ENCODE peak calls at places on chromosomes 2 and 18, in four cellular contexts. One of them, this sample, is unnamed.
A peak's percentile ranks its signal among the peaks of the same experiment; 100 is the strongest.

GRCh38 chr2:239319261-239319661 is 81.6 kb downstream of the HDAC4 start:
- DNase-seq in heart left ventricle: no peak
- DNase-seq in endothelial cell: no peak
- DNase-seq in CD8-positive, alpha-beta T cell: no peak
- DNase-seq in this sample: no peak

GRCh38 chr2:74876081-74876886 is 42.4 kb downstream of the HK2 start:
- DNase-seq in heart left ventricle: peak; percentile 28
- DNase-seq in endothelial cell: peak; percentile 47
- DNase-seq in CD8-positive, alpha-beta T cell: peak; percentile 43
- DNase-seq in this sample: peak; percentile 36

GRCh38 chr2:171830039-171830438 is 64.0 kb downstream of the SLC25A12 start:
- DNase-seq in heart left ventricle: no peak
- DNase-seq in endothelial cell: no peak
- DNase-seq in CD8-positive, alpha-beta T cell: no peak
- DNase-seq in this sample: no peak

GRCh38 chr2:229032596-229033234 is 238.4 kb downstream of the PID1 start:
- DNase-seq in heart left ventricle: no peak
- DNase-seq in endothelial cell: no peak
- DNase-seq in CD8-positive, alpha-beta T cell: no peak
- DNase-seq in this sample: no peak

GRCh38 chr2:241865957-241866858 is 3.3 kb upstream of the RTP5 start:
- DNase-seq in heart left ventricle: no peak
- DNase-seq in endothelial cell: peak; percentile 37
- DNase-seq in CD8-positive, alpha-beta T cell: no peak
- DNase-seq in this sample: no peak

GRCh38 chr18:59357928-59358327 is 1.1 kb downstream of the LMAN1 start:
- DNase-seq in heart left ventricle: no peak
- DNase-seq in endothelial cell: no peak
- DNase-seq in CD8-positive, alpha-beta T cell: no peak
- DNase-seq in this sample: no peak

GRCh38 chr18:48179005-48179404 is 230.2 kb downstream of the ZBTB7C start:
- DNase-seq in heart left ventricle: no peak
- DNase-seq in endothelial cell: no peak
- DNase-seq in CD8-positive, alpha-beta T cell: no peak
- DNase-seq in this sample: no peak

GRCh38 chr18:76099931-76100457 is 395.0 kb downstream of the ZNF516 start:
- DNase-seq in heart left ventricle: no peak
- DNase-seq in endothelial cell: no peak
- DNase-seq in CD8-positive, alpha-beta T cell: no peak
- DNase-seq in this sample: no peak

GRCh38 chr2:143229411-143229810 is 100.2 kb downstream of the ARHGAP15 start:
- DNase-seq in heart left ventricle: no peak
- DNase-seq in endothelial cell: no peak
- DNase-seq in CD8-positive, alpha-beta T cell: no peak
- DNase-seq in this sample: no peak

GRCh38 chr2:96138146-96139145 is at the start of gene ASTL:
- DNase-seq in heart left ventricle: peak; percentile 41
- DNase-seq in endothelial cell: peak; percentile 48
- DNase-seq in CD8-positive, alpha-beta T cell: peak; percentile 72
- DNase-seq in this sample: no peak

GRCh38 chr18:8704361-8705279 is 736 bp upstream of the MTCL1 start:
- DNase-seq in heart left ventricle: peak; percentile 91
- DNase-seq in endothelial cell: peak; percentile 82
- DNase-seq in CD8-positive, alpha-beta T cell: peak; percentile 82
- DNase-seq in this sample: peak; percentile 79

GRCh38 chr2:27730249-27730648 is 41.3 kb upstream of the MRPL33 start:
- DNase-seq in heart left ventricle: no peak
- DNase-seq in endothelial cell: no peak
- DNase-seq in CD8-positive, alpha-beta T cell: no peak
- DNase-seq in this sample: no peak

GRCh38 chr18:60671022-60671421 is 298.4 kb upstream of the MC4R start:
- DNase-seq in heart left ventricle: no peak
- DNase-seq in endothelial cell: no peak
- DNase-seq in CD8-positive, alpha-beta T cell: no peak
- DNase-seq in this sample: no peak

GRCh38 chr18:66344227-66344626 is 259.7 kb downstream of the CDH19 start:
- DNase-seq in heart left ventricle: no peak
- DNase-seq in endothelial cell: no peak
- DNase-seq in CD8-positive, alpha-beta T cell: no peak
- DNase-seq in this sample: no peak

GRCh38 chr2:85134255-85135065 is 1.3 kb downstream of the TCF7L1 start:
- DNase-seq in heart left ventricle: peak; percentile 53
- DNase-seq in endothelial cell: peak; percentile 52
- DNase-seq in CD8-positive, alpha-beta T cell: no peak
- DNase-seq in this sample: peak; percentile 51

GRCh38 chr2:29325544-29325943 is 210.3 kb downstream of the CLIP4 start:
- DNase-seq in heart left ventricle: no peak
- DNase-seq in endothelial cell: no peak
- DNase-seq in CD8-positive, alpha-beta T cell: no peak
- DNase-seq in this sample: no peak

GRCh38 chr2:83054751-83055150 is 1404.3 kb downstream of the SUCLG1 start:
- DNase-seq in heart left ventricle: no peak
- DNase-seq in endothelial cell: no peak
- DNase-seq in CD8-positive, alpha-beta T cell: no peak
- DNase-seq in this sample: no peak

GRCh38 chr2:149906871-149907270 is 319.3 kb upstream of the MMADHC start:
- DNase-seq in heart left ventricle: no peak
- DNase-seq in endothelial cell: no peak
- DNase-seq in CD8-positive, alpha-beta T cell: no peak
- DNase-seq in this sample: no peak

GRCh38 chr18:76821875-76822509 is 365 bp upstream of the ZNF236 start:
- DNase-seq in heart left ventricle: peak; percentile 58
- DNase-seq in endothelial cell: peak; percentile 33
- DNase-seq in CD8-positive, alpha-beta T cell: peak; percentile 65
- DNase-seq in this sample: peak; percentile 26

DNA sequence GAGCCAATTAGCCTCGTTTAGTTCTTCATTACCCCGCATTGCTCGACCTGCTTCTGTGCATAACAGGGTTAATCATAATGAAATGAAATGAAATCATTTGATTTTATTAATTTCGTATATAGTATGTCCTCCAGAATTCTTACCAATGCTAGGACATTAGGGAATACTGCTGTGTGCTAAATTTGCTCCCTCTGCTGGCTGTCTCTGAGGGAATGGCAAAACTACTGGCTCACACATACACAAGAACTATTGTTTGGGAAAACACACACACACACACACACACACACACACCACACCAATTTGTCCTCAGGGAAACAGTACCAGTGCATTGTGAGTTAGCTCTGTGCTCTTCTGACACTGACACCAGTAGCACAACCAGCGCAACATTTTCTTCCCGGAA is 273.3 kb upstream of the TCF4 start:
- DNase-seq in heart left ventricle: no peak
- DNase-seq in endothelial cell: peak; percentile 42
- DNase-seq in CD8-positive, alpha-beta T cell: no peak
- DNase-seq in this sample: no peak
- TF ChIP-seq CTCF in heart left ventricle: peak; percentile 29
- TF ChIP-seq CTCF in endothelial cell: no peak
- TF ChIP-seq CTCF in CD8-positive, alpha-beta T cell: no peak
- TF ChIP-seq CTCF in this sample: peak; percentile 56

GRCh38 chr18:41938445-41938844 is 16.6 kb upstream of the PIK3C3 start:
- DNase-seq in heart left ventricle: no peak
- DNase-seq in endothelial cell: no peak
- DNase-seq in CD8-positive, alpha-beta T cell: no peak
- DNase-seq in this sample: no peak
- TF ChIP-seq CTCF in heart left ventricle: no peak
- TF ChIP-seq CTCF in endothelial cell: peak; percentile 30
- TF ChIP-seq CTCF in CD8-positive, alpha-beta T cell: no peak
- TF ChIP-seq CTCF in this sample: no peak

GRCh38 chr2:201262718-201263117 is 2.4 kb downstream of the CASP8 start:
- DNase-seq in heart left ventricle: no peak
- DNase-seq in endothelial cell: no peak
- DNase-seq in CD8-positive, alpha-beta T cell: no peak
- DNase-seq in this sample: no peak

GRCh38 chr2:201261471-201261870 is 1.1 kb downstream of the CASP8 start:
- DNase-seq in heart left ventricle: no peak
- DNase-seq in endothelial cell: no peak
- DNase-seq in CD8-positive, alpha-beta T cell: peak; percentile 68
- DNase-seq in this sample: no peak

GRCh38 chr2:201263774-201264173 is 3.4 kb downstream of the CASP8 start:
- DNase-seq in heart left ventricle: no peak
- DNase-seq in endothelial cell: no peak
- DNase-seq in CD8-positive, alpha-beta T cell: peak; percentile 37
- DNase-seq in this sample: no peak

GRCh38 chr2:201260302-201260800 is at the start of gene CASP8:
- DNase-seq in heart left ventricle: peak; percentile 25
- DNase-seq in endothelial cell: no peak
- DNase-seq in CD8-positive, alpha-beta T cell: peak; percentile 69
- DNase-seq in this sample: no peak

GRCh38 chr2:201261911-201262310 is 1.6 kb downstream of the CASP8 start:
- DNase-seq in heart left ventricle: no peak
- DNase-seq in endothelial cell: no peak
- DNase-seq in CD8-positive, alpha-beta T cell: no peak
- DNase-seq in this sample: no peak
- TF ChIP-seq CTCF in heart left ventricle: no peak
- TF ChIP-seq CTCF in endothelial cell: no peak
- TF ChIP-seq CTCF in CD8-positive, alpha-beta T cell: no peak
- TF ChIP-seq CTCF in this sample: no peak

GRCh38 chr2:70104231-70105111 is 17.2 kb downstream of the PCBP1 start:
- DNase-seq in heart left ventricle: peak; percentile 40
- DNase-seq in endothelial cell: peak; percentile 31
- DNase-seq in CD8-positive, alpha-beta T cell: no peak
- DNase-seq in this sample: peak; percentile 39
- TF ChIP-seq CTCF in heart left ventricle: no peak
- TF ChIP-seq CTCF in endothelial cell: no peak
- TF ChIP-seq CTCF in CD8-positive, alpha-beta T cell: no peak
- TF ChIP-seq CTCF in this sample: no peak

GRCh38 chr18:23641143-23641720 is 21.5 kb downstream of the ANKRD29 start:
- DNase-seq in heart left ventricle: no peak
- DNase-seq in endothelial cell: no peak
- DNase-seq in CD8-positive, alpha-beta T cell: no peak
- DNase-seq in this sample: no peak

GRCh38 chr18:23636041-23636399 is 26.7 kb downstream of the ANKRD29 start:
- DNase-seq in heart left ventricle: no peak
- DNase-seq in endothelial cell: no peak
- DNase-seq in CD8-positive, alpha-beta T cell: no peak
- DNase-seq in this sample: no peak

GRCh38 chr18:23641937-23642666 is 20.6 kb downstream of the ANKRD29 start:
- DNase-seq in heart left ventricle: no peak
- DNase-seq in endothelial cell: no peak
- DNase-seq in CD8-positive, alpha-beta T cell: no peak
- DNase-seq in this sample: no peak

GRCh38 chr18:23643815-23644214 is 18.9 kb downstream of the ANKRD29 start:
- DNase-seq in heart left ventricle: no peak
- DNase-seq in endothelial cell: no peak
- DNase-seq in CD8-positive, alpha-beta T cell: no peak
- DNase-seq in this sample: no peak

GRCh38 chr18:23640023-23640422 is 22.7 kb downstream of the ANKRD29 start:
- DNase-seq in heart left ventricle: no peak
- DNase-seq in endothelial cell: no peak
- DNase-seq in CD8-positive, alpha-beta T cell: no peak
- DNase-seq in this sample: no peak
- TF ChIP-seq CTCF in heart left ventricle: peak; percentile 8
- TF ChIP-seq CTCF in endothelial cell: no peak
- TF ChIP-seq CTCF in CD8-positive, alpha-beta T cell: no peak
- TF ChIP-seq CTCF in this sample: no peak

This sample was measured in neural crest cell.